ENCODE peak calls at places on chromosomes 4 and X, in seven cellular contexts. F is fibroblast of mammary gland, V is foreskin keratinocyte, S is astrocyte of the spinal cord, A is fibroblast of pulmonary artery, R is lower leg skin, G is dorsolateral prefrontal cortex. Y is an unnamed sample.

GRCh38 chrX:119155416-119156035 is 27.9 kb upstream of the KIAA1210 start:
- DNase-seq in F (peak), V (peak), S (peak), A (peak), R (no peak), G (no peak), Y (peak)

GRCh38 chr4:90183254-90183653 is 56.1 kb downstream of the CCSER1 start:
- DNase-seq in F (no peak), V (no peak), S (no peak), A (no peak), R (no peak), G (no peak), Y (no peak)

GRCh38 chrX:51614353-51614752 is 4.4 kb downstream of the CENPVL3 start:
- DNase-seq in F (peak), V (no peak), S (peak), A (peak), R (no peak), G (no peak), Y (peak)

GRCh38 chr4:4402966-4403365 is 16.1 kb downstream of the NSG1 start:
- DNase-seq in F (peak), V (peak), S (no peak), A (no peak), R (no peak), G (no peak), Y (no peak)

GRCh38 chr4:4327652-4328121 is 37.6 kb downstream of the ZBTB49 start:
- DNase-seq in F (peak), V (no peak), S (no peak), A (peak), R (no peak), G (no peak), Y (peak)

GRCh38 chr4:116926631-116927295 is 158.6 kb downstream of the TRAM1L1 start:
- DNase-seq in F (no peak), V (no peak), S (no peak), A (no peak), R (no peak), G (no peak), Y (no peak)

GRCh38 chrX:110847334-110847733 is 51.7 kb upstream of the CHRDL1 start:
- DNase-seq in F (peak), V (no peak), S (peak), A (peak), R (no peak), G (no peak), Y (peak)

GRCh38 chrX:154727418-154728323 is 23.2 kb downstream of the GAB3 start:
- DNase-seq in F (peak), V (no peak), S (peak), A (peak), R (peak), G (no peak), Y (peak)

GRCh38 chrX:35098419-35098818 is 155.8 kb downstream of the FAM47B start:
- DNase-seq in F (peak), V (no peak), S (no peak), A (peak), R (no peak), G (no peak), Y (no peak)

GRCh38 chrX:100819837-100820666 is at the start of gene CSTF2:
- DNase-seq in F (peak), V (peak), S (peak), A (peak), R (peak), G (peak), Y (peak)

GRCh38 chrX:20829665-20830481 is 544.3 kb upstream of the CNKSR2 start:
- DNase-seq in F (peak), V (no peak), S (peak), A (peak), R (no peak), G (no peak), Y (peak)

GRCh38 chrX:55839480-55839879 is 121.9 kb downstream of the RRAGB start:
- DNase-seq in F (no peak), V (no peak), S (no peak), A (no peak), R (no peak), G (no peak), Y (no peak)

GRCh38 chr4:139808381-139809206 is 143.0 kb downstream of the MGST2 start:
- DNase-seq in F (no peak), V (no peak), S (no peak), A (peak), R (no peak), G (no peak), Y (no peak)

GRCh38 chr4:169383724-169384123 is 113.0 kb upstream of the SH3RF1 start:
- DNase-seq in F (peak), V (peak), S (peak), A (peak), R (no peak), G (no peak), Y (peak)

GRCh38 chr4:146340798-146341197 is 126.5 kb downstream of the REELD1 start:
- DNase-seq in F (peak), V (no peak), S (peak), A (peak), R (no peak), G (no peak), Y (no peak)

GRCh38 chr4:156764846-156765245 is 206.8 kb downstream of the PDGFC start:
- DNase-seq in F (no peak), V (no peak), S (no peak), A (no peak), R (no peak), G (no peak), Y (no peak)

GRCh38 chr4:149518471-149518870 is 297.2 kb downstream of the IQCM start:
- DNase-seq in F (no peak), V (no peak), S (no peak), A (no peak), R (no peak), G (no peak), Y (no peak)

GRCh38 chr4:179626687-179627086 is 2184.4 kb upstream of the AGA start:
- DNase-seq in F (no peak), V (no peak), S (no peak), A (no peak), R (no peak), G (no peak), Y (peak)

GRCh38 chrX:76433219-76433618 is 5.7 kb downstream of the MAGEE1 start:
- DNase-seq in F (no peak), V (no peak), S (no peak), A (no peak), R (no peak), G (no peak), Y (no peak)

GRCh38 chrX:30060718-30061117 is 154.6 kb upstream of the MAGEB2 start:
- DNase-seq in F (peak), V (no peak), S (peak), A (peak), R (no peak), G (no peak), Y (peak)

GRCh38 chr4:108681321-108681809 is 31.0 kb downstream of the OSTC start:
- DNase-seq in F (peak), V (no peak), S (no peak), A (no peak), R (no peak), G (no peak), Y (no peak)

GRCh38 chr4:40976343-40976742 is 226.6 kb downstream of the NSUN7 start:
- DNase-seq in F (peak), V (peak), S (peak), A (peak), R (peak), G (no peak), Y (no peak)

GRCh38 chr4:153117554-153117953 is 86.7 kb upstream of the TRIM2 start:
- DNase-seq in F (no peak), V (no peak), S (no peak), A (no peak), R (no peak), G (no peak), Y (no peak)

GRCh38 chrX:349196-349595 is 30.6 kb upstream of the GTPBP6 start:
- DNase-seq in F (no peak), V (no peak), S (no peak), A (peak), R (no peak), G (no peak), Y (no peak)

GRCh38 chrX:39945709-39946108 is 152.0 kb downstream of the BCOR start:
- DNase-seq in F (no peak), V (no peak), S (no peak), A (no peak), R (no peak), G (no peak), Y (no peak)

GRCh38 chr4:21656832-21657231 is 291.7 kb downstream of the KCNIP4 start:
- DNase-seq in F (peak), V (peak), S (peak), A (peak), R (no peak), G (no peak), Y (peak)

GRCh38 chrX:64191281-64192010 is 14.1 kb downstream of the AMER1 start:
- DNase-seq in F (no peak), V (no peak), S (no peak), A (no peak), R (no peak), G (no peak), Y (no peak)

GRCh38 chr4:101367201-101367600 is 19.9 kb upstream of the PPP3CA start:
- DNase-seq in F (peak), V (peak), S (peak), A (peak), R (no peak), G (no peak), Y (peak)

GRCh38 chr4:101366331-101366730 is 19.0 kb upstream of the PPP3CA start:
- DNase-seq in F (no peak), V (no peak), S (no peak), A (peak), R (no peak), G (no peak), Y (no peak)

GRCh38 chr4:101370663-101371210 is 23.4 kb upstream of the PPP3CA start:
- DNase-seq in F (no peak), V (no peak), S (no peak), A (no peak), R (no peak), G (no peak), Y (no peak)
- TF ChIP-seq CTCF in F (no peak), V (no peak), S (no peak), A (no peak), R (no peak), G (no peak), Y (no peak)

GRCh38 chr4:120870279-120870673 is 52.2 kb downstream of the PRDM5 start:
- DNase-seq in F (no peak), V (no peak), S (no peak), A (no peak), R (no peak), G (no peak), Y (no peak)
- TF ChIP-seq CTCF in F (no peak), V (no peak), S (no peak), A (no peak), R (no peak), G (no peak), Y (peak)

GRCh38 chr4:125762537-125762936 is 447.8 kb downstream of the FAT4 start:
- DNase-seq in F (peak), V (no peak), S (no peak), A (no peak), R (no peak), G (no peak), Y (no peak)
- TF ChIP-seq CTCF in F (peak), V (no peak), S (peak), A (peak), R (no peak), G (no peak), Y (peak)

DNA sequence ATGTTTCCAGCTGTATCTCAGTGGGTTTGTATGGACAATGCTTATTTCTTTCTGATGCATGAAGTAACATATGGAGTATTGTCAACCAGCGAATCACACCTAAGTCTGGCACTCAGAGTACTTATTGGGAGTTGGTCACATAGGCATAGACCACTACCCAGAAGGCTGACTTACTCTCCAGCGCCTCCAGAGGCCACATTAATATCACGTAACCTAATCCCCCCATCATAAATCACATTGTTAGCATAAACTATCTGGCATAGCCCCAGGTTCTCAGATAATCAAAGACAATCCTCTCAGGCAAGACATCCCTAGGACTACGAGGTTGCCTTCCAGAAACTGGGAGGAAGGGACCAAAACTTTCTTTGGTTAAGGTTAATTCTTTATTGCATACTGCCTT is 560.5 kb upstream of the PABPC4L start:
- DNase-seq in F (no peak), V (no peak), S (no peak), A (no peak), R (no peak), G (no peak), Y (no peak)
- TF ChIP-seq CTCF in F (no peak), V (no peak), S (peak), A (no peak), R (no peak), G (no peak), Y (peak)